ENCODE peak calls at places on chromosomes 12 and 14, in four cellular contexts. E is hepatocyte, Z is left lung, J is esophagus muscularis mucosa. S is an unnamed sample.

GRCh38 chr12:29054790-29055663 is 94.1 kb upstream of the FAR2 start:
- DNase-seq in E (no peak), Z (no peak), J (no peak), S (no peak)

GRCh38 chr12:71719647-71720370 is 33.9 kb downstream of the TMEM19 start:
- DNase-seq in E (no peak), Z (no peak), J (no peak), S (no peak)

GRCh38 chr12:67512061-67512460 is 136.5 kb upstream of the DYRK2 start:
- DNase-seq in E (no peak), Z (no peak), J (no peak), S (no peak)

GRCh38 chr12:30870491-30871265 is 55.9 kb upstream of the TSPAN11 start:
- DNase-seq in E (no peak), Z (no peak), J (peak), S (no peak)

GRCh38 chr12:117404940-117405339 is 43.5 kb upstream of the NOS1 start:
- DNase-seq in E (no peak), Z (no peak), J (no peak), S (no peak)

GRCh38 chr14:59296508-59296907 is 108.0 kb downstream of the DAAM1 start:
- DNase-seq in E (no peak), Z (no peak), J (no peak), S (no peak)

GRCh38 chr12:115511971-115512370 is 765.5 kb downstream of the MED13L start:
- DNase-seq in E (no peak), Z (no peak), J (no peak), S (no peak)

GRCh38 chr12:56129210-56129691 is 1.2 kb downstream of the ESYT1 start:
- DNase-seq in E (peak), Z (peak), J (no peak), S (peak)

GRCh38 chr12:14995583-14996425 is 23.0 kb downstream of the PDE6H start:
- DNase-seq in E (peak), Z (no peak), J (no peak), S (no peak)

GRCh38 chr12:7637641-7638040 is 28.1 kb downstream of the APOBEC1 start:
- DNase-seq in E (no peak), Z (no peak), J (no peak), S (no peak)

GRCh38 chr12:7642287-7642686 is 23.4 kb downstream of the APOBEC1 start:
- DNase-seq in E (no peak), Z (no peak), J (no peak), S (no peak)

GRCh38 chr12:7642876-7643309 is 22.8 kb downstream of the APOBEC1 start:
- DNase-seq in E (no peak), Z (no peak), J (no peak), S (no peak)

GRCh38 chr12:7638064-7638763 is 27.5 kb downstream of the APOBEC1 start:
- DNase-seq in E (no peak), Z (no peak), J (no peak), S (no peak)

GRCh38 chr12:7638764-7639570 is 26.7 kb downstream of the APOBEC1 start:
- DNase-seq in E (peak), Z (no peak), J (peak), S (peak)
- H3K27ac ChIP-seq in E (no peak), Z (no peak), J (no peak), S (no peak)

GRCh38 chr12:131220007-131220685 is 266.4 kb downstream of the ADGRD1 start:
- DNase-seq in E (no peak), Z (no peak), J (no peak), S (no peak)

GRCh38 chr12:131222271-131223139 is 268.8 kb downstream of the ADGRD1 start:
- DNase-seq in E (no peak), Z (peak), J (no peak), S (no peak)

GRCh38 chr12:131219173-131220006 is 265.7 kb downstream of the ADGRD1 start:
- DNase-seq in E (no peak), Z (no peak), J (no peak), S (no peak)

GRCh38 chr12:131221946-131222249 is 268.2 kb downstream of the ADGRD1 start:
- DNase-seq in E (no peak), Z (no peak), J (no peak), S (no peak)

GRCh38 chr12:131221061-131221945 is 267.6 kb downstream of the ADGRD1 start:
- DNase-seq in E (no peak), Z (peak), J (no peak), S (no peak)
- H3K27ac ChIP-seq in E (no peak), Z (no peak), J (no peak), S (no peak)

DNA sequence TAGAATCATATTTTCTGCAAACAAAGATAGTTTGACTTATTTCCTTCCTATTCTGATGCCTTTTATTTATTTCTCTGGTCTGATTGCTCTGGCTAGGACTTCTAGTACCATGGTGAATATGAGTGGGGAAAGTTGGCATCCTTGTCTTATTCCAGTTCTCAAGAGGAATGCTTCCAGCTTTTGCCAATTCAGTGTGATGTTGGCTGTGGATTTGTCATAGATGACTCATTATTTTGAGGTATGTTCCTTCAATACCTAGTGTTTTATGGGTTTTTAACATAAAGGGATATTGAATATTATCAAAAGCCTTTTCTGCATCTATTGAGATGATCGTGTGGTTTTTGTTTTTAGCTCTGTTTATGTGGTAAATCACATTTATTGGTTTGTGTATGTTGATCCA is 139.4 kb upstream of the CNTN1 start:
- DNase-seq in E (no peak), Z (no peak), J (no peak), S (no peak)
- H3K27ac ChIP-seq in E (no peak), Z (no peak), J (no peak), S (no peak)

GRCh38 chr14:75577090-75577489 is 1.3 kb upstream of the FLVCR2 start:
- DNase-seq in E (no peak), Z (no peak), J (no peak), S (no peak)

GRCh38 chr14:75577724-75578098 is 709 bp upstream of the FLVCR2 start:
- DNase-seq in E (peak), Z (peak), J (peak), S (peak)

GRCh38 chr14:75578786-75579781 is 664 bp downstream of the FLVCR2 start:
- DNase-seq in E (peak), Z (peak), J (no peak), S (peak)

GRCh38 chr14:75579882-75580281 is 1.5 kb downstream of the FLVCR2 start:
- DNase-seq in E (no peak), Z (no peak), J (no peak), S (no peak)

GRCh38 chr14:75578099-75578785 is at the start of gene FLVCR2:
- DNase-seq in E (peak), Z (peak), J (peak), S (peak)
- H3K27ac ChIP-seq in E (peak), Z (peak), J (peak), S (peak)

DNA sequence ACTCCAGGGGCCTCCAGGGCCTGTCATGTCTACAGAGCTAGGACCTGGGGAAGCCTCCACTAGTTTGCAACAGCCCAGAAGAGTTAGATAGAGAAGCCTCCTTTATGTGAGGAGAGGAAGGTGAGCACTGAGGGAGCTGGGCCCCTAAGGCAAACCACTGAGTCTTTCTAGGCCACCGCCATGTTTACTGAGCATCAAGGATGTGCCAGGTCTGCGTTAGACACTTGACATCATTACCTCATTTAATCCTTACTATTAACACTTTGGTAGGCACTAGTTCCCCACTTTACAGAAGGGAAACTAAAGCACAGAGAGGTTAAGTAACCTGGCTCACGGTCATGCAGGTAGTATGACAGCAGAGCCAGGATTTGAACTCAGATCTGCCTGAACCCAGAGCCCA is 12.9 kb downstream of the CTDSP2 start:
- DNase-seq in E (no peak), Z (no peak), J (no peak), S (no peak)
- H3K27ac ChIP-seq in E (no peak), Z (peak), J (peak), S (peak)

GRCh38 chr14:32047791-32048190 is 29.3 kb upstream of the ARHGAP5 start:
- DNase-seq in E (no peak), Z (no peak), J (no peak), S (no peak)
- H3K27ac ChIP-seq in E (no peak), Z (no peak), J (no peak), S (no peak)

DNA sequence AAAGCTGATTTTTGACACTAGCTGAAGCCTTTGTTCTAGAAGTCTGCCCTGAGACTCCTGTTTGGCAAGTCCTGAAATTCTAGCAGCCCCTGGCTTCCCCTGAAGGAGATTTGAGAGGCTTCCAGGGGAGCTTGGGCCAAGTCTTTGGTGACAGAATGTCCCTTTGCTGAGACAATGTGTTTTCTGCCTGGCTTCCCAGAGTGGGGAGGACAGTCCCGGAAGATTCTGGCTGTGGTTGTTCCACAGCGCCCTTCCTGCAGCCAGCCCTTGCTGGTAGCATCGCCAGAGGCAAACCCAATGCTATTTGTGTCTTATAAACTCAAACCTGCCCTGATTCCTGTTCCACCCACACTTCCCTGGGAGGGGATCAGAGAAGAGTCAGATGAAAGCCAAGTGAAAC is 56.4 kb upstream of the OAS1 start:
- DNase-seq in E (no peak), Z (no peak), J (no peak), S (no peak)
- H3K27ac ChIP-seq in E (no peak), Z (no peak), J (no peak), S (no peak)

GRCh38 chr12:49059063-49059384 is 1.6 kb downstream of the KMT2D start:
- DNase-seq in E (no peak), Z (no peak), J (no peak), S (no peak)

GRCh38 chr12:49059385-49060232 is 985 bp downstream of the KMT2D start:
- DNase-seq in E (peak), Z (peak), J (no peak), S (no peak)

GRCh38 chr12:49055978-49056754 is 4.4 kb downstream of the KMT2D start:
- DNase-seq in E (peak), Z (no peak), J (no peak), S (peak)

GRCh38 chr12:49058366-49059062 is 2.1 kb downstream of the KMT2D start:
- DNase-seq in E (no peak), Z (no peak), J (no peak), S (no peak)

GRCh38 chr12:49057888-49058287 is 2.7 kb downstream of the KMT2D start:
- DNase-seq in E (no peak), Z (no peak), J (no peak), S (no peak)
- H3K27ac ChIP-seq in E (no peak), Z (peak), J (peak), S (peak)

GRCh38 chr12:120194534-120195395 is at the start of gene GCN1:
- DNase-seq in E (peak), Z (peak), J (peak), S (peak)

GRCh38 chr12:120196363-120196762 is 1.8 kb upstream of the GCN1 start:
- DNase-seq in E (no peak), Z (no peak), J (no peak), S (no peak)

GRCh38 chr12:120199025-120199424 is 1.9 kb downstream of the RPLP0 start:
- DNase-seq in E (no peak), Z (no peak), J (no peak), S (no peak)

GRCh38 chr12:120199595-120200306 is 1.2 kb downstream of the RPLP0 start:
- DNase-seq in E (no peak), Z (no peak), J (no peak), S (no peak)

GRCh38 chr12:120197542-120197887 is 3.0 kb upstream of the GCN1 start:
- DNase-seq in E (no peak), Z (no peak), J (no peak), S (no peak)
- H3K27ac ChIP-seq in E (no peak), Z (no peak), J (no peak), S (no peak)

GRCh38 chr12:124386059-124386458 is 91.2 kb downstream of the RFLNA start:
- DNase-seq in E (no peak), Z (no peak), J (no peak), S (no peak)
- H3K27ac ChIP-seq in E (no peak), Z (no peak), J (peak), S (peak)